ENCODE peak calls at places on chromosomes 16 and 17, in eight cellular contexts. U is ureter; Q is smooth muscle cell of the brain vasculature; N is psoas muscle; G is AG09319; T is activated naive CD4-positive, alpha-beta T cell; M is fibroblast of pulmonary artery; B is cardiac fibroblast. H is an unnamed sample.

GRCh38 chr16:81910366-81910885 is 100.8 kb downstream of the SDR42E1 start:
- DNase-seq in M (no peak), Q (no peak), B (no peak), T (no peak), U (no peak), G (no peak), N (no peak), H (no peak)

GRCh38 chr17:39801055-39801454 is 63.1 kb downstream of the IKZF3 start:
- DNase-seq in U (no peak), M (no peak), G (no peak), N (no peak), B (no peak), T (no peak), Q (no peak), H (no peak)

GRCh38 chr17:39929657-39930407 is 2.3 kb downstream of the LRRC3C start:
- DNase-seq in B (peak; percentile 75), U (no peak), Q (no peak), G (no peak), T (no peak), N (no peak), M (peak; percentile 86), H (no peak)

GRCh38 chr16:80940069-80940856 is 66.4 kb downstream of the CMC2 start:
- DNase-seq in Q (no peak), T (no peak), N (no peak), M (no peak), U (no peak), G (no peak), B (no peak), H (peak; percentile 44)

GRCh38 chr17:8940866-8941471 is 24.5 kb downstream of the PIK3R5 start:
- DNase-seq in N (no peak), M (no peak), G (no peak), T (no peak), Q (no peak), B (no peak), U (no peak), H (no peak)

GRCh38 chr17:83015511-83015910 is 63.9 kb upstream of the METRNL start:
- DNase-seq in M (no peak), U (peak; percentile 22), N (no peak), T (no peak), G (no peak), Q (no peak), B (no peak), H (no peak)

GRCh38 chr17:70829876-70830275 is 660.5 kb downstream of the KCNJ2 start:
- DNase-seq in Q (no peak), T (no peak), G (no peak), N (no peak), B (no peak), M (no peak), U (no peak), H (no peak)

GRCh38 chr16:69820926-69821541 is 58.9 kb downstream of the WWP2 start:
- DNase-seq in T (no peak), N (peak; percentile 23), U (no peak), M (peak; percentile 6), G (peak; percentile 52), Q (no peak), B (peak; percentile 40), H (peak; percentile 66)

GRCh38 chr17:40095944-40096791 is 4.2 kb downstream of the NR1D1 start:
- DNase-seq in G (no peak), M (no peak), U (no peak), Q (no peak), N (peak; percentile 61), T (no peak), B (no peak), H (peak; percentile 70)

GRCh38 chr17:30377574-30377973 is 1.2 kb upstream of the CPD start:
- DNase-seq in T (no peak), B (peak; percentile 55), M (peak; percentile 31), U (no peak), N (no peak), G (no peak), Q (no peak), H (no peak)

GRCh38 chr16:14291941-14292825 is 221.1 kb downstream of the MRTFB start:
- DNase-seq in Q (no peak), U (no peak), G (no peak), B (no peak), T (no peak), M (no peak), N (no peak), H (peak; percentile 9)

GRCh38 chr17:8397636-8398035 is at the start of gene RNF222:
- DNase-seq in U (no peak), M (no peak), G (no peak), T (no peak), N (no peak), Q (no peak), B (no peak), H (no peak)

GRCh38 chr17:58344791-58345157 is 7.2 kb downstream of the SUPT4H1 start:
- DNase-seq in B (no peak), Q (no peak), T (no peak), N (no peak), G (no peak), M (no peak), U (peak; percentile 41), H (no peak)

GRCh38 chr17:12133183-12133582 is 112.5 kb downstream of the MAP2K4 start:
- DNase-seq in B (no peak), U (no peak), G (no peak), T (no peak), M (peak; percentile 12), Q (no peak), N (no peak), H (no peak)

GRCh38 chr17:65139045-65139764 is 2.0 kb downstream of the RGS9 start:
- DNase-seq in Q (no peak), U (no peak), M (no peak), B (no peak), G (no peak), N (no peak), T (no peak), H (no peak)

GRCh38 chr17:81543756-81544155 is 8.4 kb downstream of the FAAP100 start:
- DNase-seq in B (no peak), M (no peak), T (no peak), G (no peak), U (no peak), N (no peak), Q (no peak), H (no peak)

GRCh38 chr16:82062645-82063058 is 27.6 kb downstream of the HSD17B2 start:
- DNase-seq in Q (no peak), N (no peak), G (peak; percentile 95), U (no peak), B (peak; percentile 59), M (peak; percentile 78), T (no peak), H (no peak)

GRCh38 chr16:13779676-13780075 is 140.3 kb upstream of the ERCC4 start:
- DNase-seq in U (no peak), N (no peak), B (no peak), T (no peak), M (no peak), G (no peak), Q (no peak), H (no peak)

GRCh38 chr17:50554201-50554600 is 6.3 kb upstream of the CACNA1G start:
- DNase-seq in T (no peak), N (no peak), M (no peak), B (no peak), U (no peak), Q (no peak), G (no peak), H (no peak)

GRCh38 chr17:76382305-76382802 is 2.1 kb upstream of the SPHK1 start:
- DNase-seq in M (no peak), Q (no peak), B (peak; percentile 77), T (no peak), N (peak; percentile 37), U (no peak), G (no peak), H (no peak)

GRCh38 chr17:7263071-7263800 is 958 bp upstream of the CLDN7 start:
- DNase-seq in G (no peak), M (no peak), T (no peak), B (no peak), N (peak; percentile 29), U (peak; percentile 90), Q (no peak), H (no peak)

GRCh38 chr16:29198731-29199521 is 207.6 kb downstream of the NPIPB11 start:
- DNase-seq in T (no peak), Q (no peak), B (peak; percentile 58), U (peak; percentile 41), G (no peak), M (peak; percentile 31), N (no peak), H (no peak)

GRCh38 chr17:33511670-33512069 is 218.6 kb upstream of the ASIC2 start:
- DNase-seq in T (no peak), N (no peak), U (no peak), G (no peak), B (no peak), Q (no peak), M (no peak), H (no peak)

GRCh38 chr16:14510939-14511797 is 118.9 kb downstream of the PARN start:
- DNase-seq in U (no peak), G (no peak), M (peak; percentile 57), Q (no peak), B (peak; percentile 72), T (no peak), N (no peak), H (no peak)

GRCh38 chr16:82504811-82505210 is 122.0 kb upstream of the CDH13 start:
- DNase-seq in Q (no peak), T (no peak), N (no peak), B (no peak), U (no peak), G (no peak), M (no peak), H (no peak)

GRCh38 chr16:58503166-58503862 is 3.4 kb downstream of the NDRG4 start:
- DNase-seq in N (no peak), B (no peak), T (no peak), M (no peak), U (peak; percentile 34), Q (no peak), G (no peak), H (no peak)

GRCh38 chr17:28031174-28031573 is 11.3 kb upstream of the NLK start:
- DNase-seq in N (no peak), U (no peak), B (no peak), G (no peak), Q (no peak), T (no peak), M (no peak), H (no peak)

GRCh38 chr17:9874722-9875121 is 30.3 kb downstream of the RCVRN start:
- DNase-seq in U (no peak), M (no peak), T (no peak), N (no peak), G (no peak), Q (no peak), B (no peak), H (no peak)